ENCODE peak calls at places on chromosome 4, in six cellular contexts. One of them, this sample, is unnamed.

GRCh38 chr4:187606581-187606980 is 389.0 kb upstream of the ZFP42 start:
- DNase-seq in SK-N-SH: peak
- DNase-seq in H1: peak
- DNase-seq in K562: peak
- DNase-seq in GM12878: no peak
- DNase-seq in HepG2: peak
- DNase-seq in this sample: peak

GRCh38 chr4:127545271-127545670 is 87.5 kb upstream of the INTU start:
- DNase-seq in SK-N-SH: no peak
- DNase-seq in H1: no peak
- DNase-seq in K562: no peak
- DNase-seq in GM12878: no peak
- DNase-seq in HepG2: no peak
- DNase-seq in this sample: no peak

GRCh38 chr4:147981305-147981704 is 249.4 kb downstream of the ARHGAP10 start:
- DNase-seq in SK-N-SH: no peak
- DNase-seq in H1: no peak
- DNase-seq in K562: no peak
- DNase-seq in GM12878: peak
- DNase-seq in HepG2: no peak
- DNase-seq in this sample: no peak

GRCh38 chr4:120132935-120133334 is 66.3 kb upstream of the MAD2L1 start:
- DNase-seq in SK-N-SH: no peak
- DNase-seq in H1: no peak
- DNase-seq in K562: no peak
- DNase-seq in GM12878: no peak
- DNase-seq in HepG2: no peak
- DNase-seq in this sample: peak

GRCh38 chr4:25807101-25807728 is 55.6 kb downstream of the SEL1L3 start:
- DNase-seq in SK-N-SH: no peak
- DNase-seq in H1: no peak
- DNase-seq in K562: no peak
- DNase-seq in GM12878: no peak
- DNase-seq in HepG2: no peak
- DNase-seq in this sample: no peak

GRCh38 chr4:90582087-90582486 is 454.9 kb downstream of the CCSER1 start:
- DNase-seq in SK-N-SH: no peak
- DNase-seq in H1: no peak
- DNase-seq in K562: no peak
- DNase-seq in GM12878: no peak
- DNase-seq in HepG2: no peak
- DNase-seq in this sample: no peak

GRCh38 chr4:16496501-16496900 is 270.2 kb upstream of the TAPT1 start:
- DNase-seq in SK-N-SH: no peak
- DNase-seq in H1: no peak
- DNase-seq in K562: no peak
- DNase-seq in GM12878: no peak
- DNase-seq in HepG2: no peak
- DNase-seq in this sample: no peak

GRCh38 chr4:89007338-89007737 is 49.6 kb downstream of the FAM13A start:
- DNase-seq in SK-N-SH: no peak
- DNase-seq in H1: no peak
- DNase-seq in K562: no peak
- DNase-seq in GM12878: no peak
- DNase-seq in HepG2: no peak
- DNase-seq in this sample: no peak

GRCh38 chr4:22901631-22902030 is 208.9 kb downstream of the GBA3 start:
- DNase-seq in SK-N-SH: no peak
- DNase-seq in H1: no peak
- DNase-seq in K562: no peak
- DNase-seq in GM12878: no peak
- DNase-seq in HepG2: no peak
- DNase-seq in this sample: no peak

GRCh38 chr4:67723949-67724348 is 23.0 kb upstream of the UBA6 start:
- DNase-seq in SK-N-SH: peak
- DNase-seq in H1: peak
- DNase-seq in K562: peak
- DNase-seq in GM12878: no peak
- DNase-seq in HepG2: no peak
- DNase-seq in this sample: no peak

GRCh38 chr4:41483771-41484170 is 54.2 kb upstream of the LIMCH1 start:
- DNase-seq in SK-N-SH: no peak
- DNase-seq in H1: no peak
- DNase-seq in K562: no peak
- DNase-seq in GM12878: no peak
- DNase-seq in HepG2: no peak
- DNase-seq in this sample: no peak

GRCh38 chr4:89245459-89245858 is 62.1 kb downstream of the GPRIN3 start:
- DNase-seq in SK-N-SH: no peak
- DNase-seq in H1: no peak
- DNase-seq in K562: no peak
- DNase-seq in GM12878: no peak
- DNase-seq in HepG2: peak
- DNase-seq in this sample: no peak

GRCh38 chr4:113336556-113336955 is 287.1 kb downstream of the ANK2 start:
- DNase-seq in SK-N-SH: no peak
- DNase-seq in H1: no peak
- DNase-seq in K562: no peak
- DNase-seq in GM12878: no peak
- DNase-seq in HepG2: no peak
- DNase-seq in this sample: no peak

GRCh38 chr4:113512880-113513279 is 248.7 kb downstream of the CAMK2D start:
- DNase-seq in SK-N-SH: no peak
- DNase-seq in H1: no peak
- DNase-seq in K562: no peak
- DNase-seq in GM12878: no peak
- DNase-seq in HepG2: no peak
- DNase-seq in this sample: no peak

GRCh38 chr4:19739101-19739651 is 512.5 kb upstream of the SLIT2 start:
- DNase-seq in SK-N-SH: no peak
- DNase-seq in H1: no peak
- DNase-seq in K562: no peak
- DNase-seq in GM12878: no peak
- DNase-seq in HepG2: no peak
- DNase-seq in this sample: no peak

GRCh38 chr4:178387756-178388155 is 945.5 kb upstream of the AGA start:
- DNase-seq in SK-N-SH: no peak
- DNase-seq in H1: no peak
- DNase-seq in K562: no peak
- DNase-seq in GM12878: no peak
- DNase-seq in HepG2: no peak
- DNase-seq in this sample: no peak

GRCh38 chr4:15695240-15695699 is 7.6 kb upstream of the BST1 start:
- DNase-seq in SK-N-SH: no peak
- DNase-seq in H1: no peak
- DNase-seq in K562: no peak
- DNase-seq in GM12878: no peak
- DNase-seq in HepG2: no peak
- DNase-seq in this sample: no peak

GRCh38 chr4:23234716-23235115 is 542.0 kb downstream of the GBA3 start:
- DNase-seq in SK-N-SH: no peak
- DNase-seq in H1: no peak
- DNase-seq in K562: peak
- DNase-seq in GM12878: no peak
- DNase-seq in HepG2: no peak
- DNase-seq in this sample: no peak

GRCh38 chr4:106494066-106494465 is 125.5 kb upstream of the GIMD1 start:
- DNase-seq in SK-N-SH: no peak
- DNase-seq in H1: no peak
- DNase-seq in K562: no peak
- DNase-seq in GM12878: no peak
- DNase-seq in HepG2: no peak
- DNase-seq in this sample: no peak

DNA sequence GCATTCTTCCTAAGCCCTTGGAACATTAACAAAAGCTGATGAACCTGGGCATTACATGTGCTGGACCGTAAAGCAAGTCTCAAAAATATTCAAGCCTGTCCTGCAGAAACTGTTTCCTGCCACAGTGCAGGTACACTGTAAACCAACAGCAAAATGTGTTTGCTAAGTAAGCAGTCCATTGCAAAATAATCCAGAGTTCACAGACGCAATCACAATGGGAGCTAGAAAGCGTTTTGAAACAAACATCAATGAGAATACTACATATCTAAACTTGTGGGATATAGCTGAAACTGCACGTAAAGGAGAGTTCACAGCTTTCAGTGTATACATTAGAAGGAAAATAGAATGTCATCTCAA is 61.6 kb downstream of the RGS12 start:
- DNase-seq in SK-N-SH: no peak
- DNase-seq in H1: no peak
- DNase-seq in K562: no peak
- DNase-seq in GM12878: no peak
- DNase-seq in HepG2: peak
- DNase-seq in this sample: no peak
- TF ChIP-seq POLR2AphosphoS5 in SK-N-SH: no peak
- TF ChIP-seq POLR2AphosphoS5 in H1: no peak
- TF ChIP-seq POLR2AphosphoS5 in K562: no peak
- TF ChIP-seq POLR2AphosphoS5 in GM12878: no peak
- TF ChIP-seq POLR2AphosphoS5 in HepG2: peak
- TF ChIP-seq POLR2AphosphoS5 in this sample: no peak

DNA sequence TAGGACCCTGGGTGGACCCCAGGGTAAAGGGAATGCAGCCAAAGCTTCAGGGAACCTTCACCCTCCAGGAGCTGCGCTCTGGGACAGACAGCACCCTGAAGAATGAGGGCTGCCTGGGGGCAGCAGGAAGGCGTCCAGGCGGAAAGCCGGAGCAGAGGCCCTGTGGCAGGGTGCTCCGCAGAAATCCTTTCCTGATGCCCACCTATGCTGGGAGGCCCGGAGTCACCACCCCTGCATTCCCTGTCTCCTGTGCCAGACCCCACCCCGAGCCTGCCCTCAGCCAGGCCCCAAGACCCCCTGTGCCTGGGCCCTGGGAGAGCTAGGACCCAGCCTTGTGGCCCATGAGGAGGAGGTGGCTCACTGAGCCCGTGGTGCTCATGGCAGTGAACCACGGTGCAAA is 1.3 kb upstream of the DGKQ start:
- DNase-seq in SK-N-SH: no peak
- DNase-seq in H1: no peak
- DNase-seq in K562: no peak
- DNase-seq in GM12878: no peak
- DNase-seq in HepG2: no peak
- DNase-seq in this sample: no peak
- TF ChIP-seq GABPA in SK-N-SH: no peak
- TF ChIP-seq GABPA in H1: no peak
- TF ChIP-seq GABPA in K562: no peak
- TF ChIP-seq GABPA in GM12878: no peak
- TF ChIP-seq GABPA in HepG2: no peak
- TF ChIP-seq GABPA in this sample: no peak

GRCh38 chr4:17580969-17581368 is 4.0 kb downstream of the LAP3 start:
- DNase-seq in SK-N-SH: no peak
- DNase-seq in H1: no peak
- DNase-seq in K562: no peak
- DNase-seq in GM12878: no peak
- DNase-seq in HepG2: no peak
- DNase-seq in this sample: no peak
- TF ChIP-seq POLR2AphosphoS5 in SK-N-SH: no peak
- TF ChIP-seq POLR2AphosphoS5 in H1: no peak
- TF ChIP-seq POLR2AphosphoS5 in K562: no peak
- TF ChIP-seq POLR2AphosphoS5 in GM12878: no peak
- TF ChIP-seq POLR2AphosphoS5 in HepG2: no peak
- TF ChIP-seq POLR2AphosphoS5 in this sample: no peak

GRCh38 chr4:75745192-75745591 is 20.8 kb downstream of the USO1 start:
- DNase-seq in SK-N-SH: no peak
- DNase-seq in H1: no peak
- DNase-seq in K562: peak
- DNase-seq in GM12878: no peak
- DNase-seq in HepG2: peak
- DNase-seq in this sample: peak
- TF ChIP-seq GABPA in SK-N-SH: no peak
- TF ChIP-seq GABPA in H1: no peak
- TF ChIP-seq GABPA in K562: no peak
- TF ChIP-seq GABPA in GM12878: no peak
- TF ChIP-seq GABPA in HepG2: no peak
- TF ChIP-seq GABPA in this sample: no peak

DNA sequence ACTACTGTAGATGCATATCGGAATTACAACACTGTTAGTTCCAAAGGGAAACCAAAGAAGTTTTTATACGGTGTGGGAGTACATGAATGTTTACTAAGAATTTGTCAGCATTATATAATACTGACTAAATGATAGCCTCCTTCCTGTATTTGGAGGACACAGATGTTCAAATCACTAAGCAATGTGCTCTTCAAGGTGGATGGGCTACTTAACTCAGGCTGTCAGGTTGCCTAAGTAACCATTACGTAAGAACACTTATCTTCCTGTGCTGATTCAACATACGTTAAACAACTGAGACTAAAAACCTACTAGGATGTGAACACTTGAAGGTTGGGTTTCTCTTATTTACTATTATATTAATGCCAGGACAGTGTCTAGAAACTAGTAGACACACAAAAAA is 81.9 kb upstream of the HPGD start:
- DNase-seq in SK-N-SH: no peak
- DNase-seq in H1: no peak
- DNase-seq in K562: peak
- DNase-seq in GM12878: no peak
- DNase-seq in HepG2: no peak
- DNase-seq in this sample: peak
- TF ChIP-seq POLR2AphosphoS5 in SK-N-SH: no peak
- TF ChIP-seq POLR2AphosphoS5 in H1: no peak
- TF ChIP-seq POLR2AphosphoS5 in K562: no peak
- TF ChIP-seq POLR2AphosphoS5 in GM12878: no peak
- TF ChIP-seq POLR2AphosphoS5 in HepG2: no peak
- TF ChIP-seq POLR2AphosphoS5 in this sample: no peak

GRCh38 chr4:57158762-57159161 is 48.6 kb upstream of the IGFBP7 start:
- DNase-seq in SK-N-SH: no peak
- DNase-seq in H1: no peak
- DNase-seq in K562: no peak
- DNase-seq in GM12878: no peak
- DNase-seq in HepG2: no peak
- DNase-seq in this sample: no peak

GRCh38 chr4:57159866-57160265 is 49.7 kb upstream of the IGFBP7 start:
- DNase-seq in SK-N-SH: no peak
- DNase-seq in H1: no peak
- DNase-seq in K562: no peak
- DNase-seq in GM12878: no peak
- DNase-seq in HepG2: no peak
- DNase-seq in this sample: no peak

GRCh38 chr4:57163530-57164459 is 53.6 kb upstream of the IGFBP7 start:
- DNase-seq in SK-N-SH: peak
- DNase-seq in H1: peak
- DNase-seq in K562: peak
- DNase-seq in GM12878: peak
- DNase-seq in HepG2: peak
- DNase-seq in this sample: peak

GRCh38 chr4:57158221-57158620 is 48.0 kb upstream of the IGFBP7 start:
- DNase-seq in SK-N-SH: peak
- DNase-seq in H1: no peak
- DNase-seq in K562: no peak
- DNase-seq in GM12878: no peak
- DNase-seq in HepG2: no peak
- DNase-seq in this sample: no peak

GRCh38 chr4:57162499-57163019 is 52.4 kb upstream of the IGFBP7 start:
- DNase-seq in SK-N-SH: no peak
- DNase-seq in H1: no peak
- DNase-seq in K562: no peak
- DNase-seq in GM12878: no peak
- DNase-seq in HepG2: no peak
- DNase-seq in this sample: no peak
- TF ChIP-seq GABPA in SK-N-SH: no peak
- TF ChIP-seq GABPA in H1: no peak
- TF ChIP-seq GABPA in K562: no peak
- TF ChIP-seq GABPA in GM12878: no peak
- TF ChIP-seq GABPA in HepG2: no peak
- TF ChIP-seq GABPA in this sample: no peak

GRCh38 chr4:169092889-169093522 is 83.0 kb upstream of the CBR4 start:
- DNase-seq in SK-N-SH: no peak
- DNase-seq in H1: no peak
- DNase-seq in K562: no peak
- DNase-seq in GM12878: no peak
- DNase-seq in HepG2: no peak
- DNase-seq in this sample: no peak
- TF ChIP-seq POLR2AphosphoS5 in SK-N-SH: no peak
- TF ChIP-seq POLR2AphosphoS5 in H1: no peak
- TF ChIP-seq POLR2AphosphoS5 in K562: no peak
- TF ChIP-seq POLR2AphosphoS5 in GM12878: no peak
- TF ChIP-seq POLR2AphosphoS5 in HepG2: no peak
- TF ChIP-seq POLR2AphosphoS5 in this sample: no peak

This sample was measured in HL-60.